ENCODE peak calls at places on chromosome 3, in eight cellular contexts. C, W, P, V, H, F, A and L are unnamed samples.

GRCh38 chr3:128453521-128454309 is 13.0 kb downstream of the DNAJB8 start:
- DNase-seq in C (no peak), W (no peak), P (no peak), V (no peak), H (no peak), F (no peak), A (no peak), L (no peak)

GRCh38 chr3:175383813-175384212 is 524.7 kb downstream of the NAALADL2 start:
- DNase-seq in C (no peak), W (peak; percentile 70), P (no peak), V (peak; percentile 53), H (no peak), F (no peak), A (no peak), L (no peak)

GRCh38 chr3:131619821-131620220 is 117.0 kb upstream of the MRPL3 start:
- DNase-seq in C (no peak), W (no peak), P (no peak), V (no peak), H (no peak), F (no peak), A (no peak), L (no peak)

GRCh38 chr3:186383026-186383993 is 21.3 kb upstream of the DGKG start:
- DNase-seq in C (no peak), W (no peak), P (no peak), V (no peak), H (no peak), F (no peak), A (no peak), L (no peak)

GRCh38 chr3:93907132-93907531 is 66.6 kb downstream of the PROS1 start:
- DNase-seq in C (no peak), W (no peak), P (no peak), V (no peak), H (no peak), F (no peak), A (no peak), L (no peak)

GRCh38 chr3:117226932-117227331 is 517.4 kb downstream of the TUSC7 start:
- DNase-seq in C (no peak), W (no peak), P (no peak), V (no peak), H (no peak), F (no peak), A (no peak), L (no peak)

GRCh38 chr3:48716508-48716981 is 476 bp downstream of the IP6K2 start:
- DNase-seq in C (no peak), W (no peak), P (no peak), V (no peak), H (no peak), F (no peak), A (peak; percentile 29), L (no peak)

GRCh38 chr3:151171145-151171544 is 31.9 kb downstream of the GPR171 start:
- DNase-seq in C (no peak), W (peak; percentile 27), P (no peak), V (no peak), H (no peak), F (no peak), A (no peak), L (no peak)

GRCh38 chr3:177538064-177538742 is 340.9 kb upstream of the TBL1XR1 start:
- DNase-seq in C (no peak), W (peak; percentile 69), P (peak; percentile 73), V (no peak), H (no peak), F (no peak), A (no peak), L (no peak)

GRCh38 chr3:31066999-31067398 is 172.5 kb upstream of the GADL1 start:
- DNase-seq in C (peak; percentile 55), W (peak; percentile 97), P (no peak), V (peak; percentile 95), H (peak; percentile 24), F (peak; percentile 78), A (no peak), L (no peak)

GRCh38 chr3:89635137-89635536 is 527.7 kb downstream of the EPHA3 start:
- DNase-seq in C (no peak), W (peak; percentile 33), P (no peak), V (no peak), H (no peak), F (no peak), A (no peak), L (no peak)

GRCh38 chr3:127761101-127761802 is 61.1 kb downstream of the MGLL start:
- DNase-seq in C (no peak), W (no peak), P (peak; percentile 89), V (no peak), H (no peak), F (no peak), A (no peak), L (no peak)

GRCh38 chr3:179265875-179266274 is 15.0 kb upstream of the KCNMB3 start:
- DNase-seq in C (no peak), W (no peak), P (no peak), V (no peak), H (no peak), F (no peak), A (no peak), L (no peak)

GRCh38 chr3:118932822-118933558 is 101.7 kb downstream of the IGSF11 start:
- DNase-seq in C (no peak), W (no peak), P (no peak), V (no peak), H (no peak), F (no peak), A (no peak), L (no peak)

GRCh38 chr3:105791919-105792786 is 76.7 kb downstream of the CBLB start:
- DNase-seq in C (peak; percentile 89), W (peak; percentile 96), P (peak; percentile 86), V (peak; percentile 93), H (peak; percentile 92), F (peak; percentile 55), A (no peak), L (no peak)

GRCh38 chr3:54660599-54661210 is 267.2 kb downstream of the LRTM1 start:
- DNase-seq in C (no peak), W (no peak), P (no peak), V (no peak), H (peak; percentile 80), F (no peak), A (no peak), L (no peak)

GRCh38 chr3:171281256-171281655 is 178.9 kb downstream of the TNIK start:
- DNase-seq in C (no peak), W (no peak), P (no peak), V (no peak), H (no peak), F (no peak), A (no peak), L (no peak)

DNA sequence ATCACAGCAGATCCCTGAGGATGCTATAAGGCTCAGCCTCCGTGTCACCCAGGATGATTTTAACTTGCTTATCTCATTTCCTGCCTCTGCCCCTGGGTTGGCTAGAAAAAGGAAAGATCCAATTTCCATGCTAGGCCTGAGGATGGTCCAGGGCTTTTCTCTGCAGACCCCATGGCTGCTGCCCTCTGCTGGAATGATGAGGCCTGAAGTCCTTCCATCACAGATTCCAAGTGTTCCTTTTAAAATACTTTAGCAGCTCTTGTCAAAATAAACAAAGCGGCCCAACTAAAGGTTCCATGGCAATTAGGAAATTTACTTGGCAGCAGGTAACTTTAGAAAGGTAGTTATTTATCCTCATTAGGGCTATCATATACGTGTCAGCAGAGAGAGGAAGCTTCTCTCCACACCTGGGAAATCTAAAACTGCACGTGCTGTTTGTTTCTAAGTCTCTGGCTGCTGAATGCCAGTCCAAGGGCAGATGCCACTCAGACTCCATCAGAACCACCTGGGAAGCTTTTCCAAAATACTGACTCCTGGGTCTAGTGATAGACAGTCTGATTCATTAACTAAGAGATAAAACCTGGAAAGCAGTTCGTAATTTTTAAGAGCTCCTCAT is 401.9 kb upstream of the IL12A start:
- DNase-seq in C (no peak), W (peak; percentile 63), P (no peak), V (peak; percentile 52), H (no peak), F (no peak), A (peak; percentile 66), L (no peak)
- TF ChIP-seq CTCF in C (no peak), W (peak; percentile 63), P (no peak), V (peak; percentile 84), H (no peak), F (peak; percentile 74), A (peak; percentile 58), L (peak; percentile 80)

DNA sequence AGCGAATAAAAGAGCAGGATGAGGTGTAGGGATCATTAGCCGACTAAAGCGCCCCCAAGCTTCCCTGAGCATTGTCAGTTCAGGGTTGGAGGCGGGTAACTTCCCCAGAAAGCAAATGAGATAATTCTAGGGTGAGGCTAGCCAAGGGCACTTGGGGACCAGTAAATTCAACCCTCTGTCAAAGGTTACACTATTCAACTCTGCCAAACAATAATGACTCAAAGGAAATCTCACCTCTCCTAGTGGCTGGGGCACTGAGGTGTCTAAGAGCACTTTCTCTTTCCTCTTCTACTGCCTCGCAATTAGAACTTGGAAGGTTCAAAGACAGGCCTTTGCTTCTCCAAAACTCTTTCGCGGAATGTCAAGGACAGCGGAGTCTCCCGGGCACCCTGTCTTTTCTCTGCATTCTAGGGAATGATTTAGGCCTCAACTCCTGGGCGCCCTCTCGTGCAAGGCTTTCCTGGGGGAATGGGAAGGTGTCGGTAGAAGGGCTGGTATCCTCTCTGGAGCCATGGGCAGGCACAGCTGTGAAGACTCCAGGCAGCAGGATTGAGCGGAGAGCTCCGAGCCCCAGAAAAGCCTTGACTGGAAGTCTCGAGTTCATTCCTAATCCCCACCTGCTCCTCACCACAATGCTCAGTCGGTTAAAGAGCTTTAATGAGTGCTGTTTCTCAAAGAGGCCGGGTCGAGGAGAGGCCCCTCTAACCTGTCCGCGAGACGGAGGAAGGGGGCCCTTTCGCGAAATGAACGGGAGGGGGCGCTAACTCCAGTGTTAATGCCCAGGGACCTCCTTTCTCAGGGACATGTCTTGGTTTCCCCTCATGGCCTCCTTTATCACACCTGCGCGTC is 21.9 kb downstream of the ZIC4 start:
- DNase-seq in C (no peak), W (no peak), P (no peak), V (no peak), H (no peak), F (no peak), A (peak; percentile 91), L (no peak)
- TF ChIP-seq CTCF in C (no peak), W (peak; percentile 5), P (no peak), V (peak; percentile 68), H (no peak), F (no peak), A (peak; percentile 57), L (peak; percentile 57)

DNA sequence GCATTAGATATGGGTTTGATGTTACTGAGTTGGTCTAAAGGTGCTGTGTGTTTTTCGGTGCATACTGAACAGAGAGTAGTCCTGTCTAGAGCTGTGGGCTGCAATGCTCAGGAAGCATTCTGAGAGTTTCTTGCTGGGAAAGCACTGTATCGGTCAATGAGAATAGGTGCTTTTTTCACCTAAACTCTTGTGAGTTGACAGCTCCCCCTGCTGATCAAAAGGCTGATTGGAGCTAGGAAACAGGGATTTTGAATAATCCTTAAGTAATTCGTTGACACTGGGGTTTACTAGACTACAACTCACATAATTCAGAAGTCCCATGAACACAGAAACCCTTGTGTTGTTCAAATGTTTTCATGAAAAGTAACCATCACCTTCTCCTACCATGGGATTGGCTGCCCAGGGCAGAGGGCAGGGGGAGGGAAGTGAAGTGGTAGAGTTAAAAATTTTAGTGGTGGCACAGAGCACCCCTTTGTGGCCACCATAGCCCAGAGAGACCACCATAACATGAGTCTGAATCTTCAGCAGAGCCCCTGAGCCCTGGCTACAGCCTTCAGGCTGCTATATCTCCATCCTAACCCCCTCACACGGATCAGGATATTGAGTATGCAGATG is 13.0 kb upstream of the MANF start:
- DNase-seq in C (peak; percentile 35), W (peak; percentile 76), P (peak; percentile 64), V (peak; percentile 69), H (no peak), F (peak; percentile 29), A (peak; percentile 67), L (no peak)
- TF ChIP-seq CTCF in C (peak; percentile 50), W (peak; percentile 87), P (peak; percentile 74), V (peak; percentile 86), H (peak; percentile 62), F (peak; percentile 74), A (peak; percentile 25), L (peak; percentile 90)

GRCh38 chr3:194313642-194314430 is 37.3 kb downstream of the CPN2 start:
- DNase-seq in C (peak; percentile 87), W (no peak), P (peak; percentile 82), V (no peak), H (peak; percentile 89), F (no peak), A (peak; percentile 47), L (no peak)
- TF ChIP-seq CTCF in C (no peak), W (no peak), P (no peak), V (peak; percentile 16), H (no peak), F (peak; percentile 18), A (no peak), L (peak; percentile 49)